ENCODE peak calls at places on chromosomes 13 and 19, in seven cellular contexts. D is activated T-helper 2 cell treated with anti-CD3 and anti-CD28 coated beads, Interferon-gamma antibody, Interleukin-2, Interleukin-4, amounts not matched to agents 10 μg/mL and 5 μg/mL and 100 μg/mL, durations not matched to agents 14 hours and 24 hours and 36 hours; A is neuronal stem cell; E is activated T-cell treated with anti-CD3 and anti-CD28 coated beads, Interleukin-2, amount 50 U/mL, for 48 hours; L is Kasumi-1; N is EL; H is NCI-H146. Y is an unnamed sample.

GRCh38 chr19:18046066-18046718 is 38.2 kb downstream of the ARRDC2 start:
- DNase-seq in D (no peak), A (no peak), E (peak; percentile 49), L (no peak), N (peak; percentile 97), H (no peak), Y (peak; percentile 36)

GRCh38 chr13:81927347-81927746 is 1586.4 kb upstream of the SPRY2 start:
- DNase-seq in D (no peak), A (no peak), E (no peak), L (peak; percentile 5), N (no peak), H (peak; percentile 4), Y (peak; percentile 19)

GRCh38 chr19:35734273-35734672 is 8.0 kb downstream of the IGFLR1 start:
- DNase-seq in D (no peak), A (no peak), E (no peak), L (no peak), N (no peak), H (no peak), Y (no peak)

GRCh38 chr19:40576181-40576584 is 490 bp upstream of the SHKBP1 start:
- DNase-seq in D (peak; percentile 22), A (no peak), E (peak; percentile 60), L (no peak), N (no peak), H (no peak), Y (peak; percentile 73)

GRCh38 chr19:55720214-55720746 is 17.9 kb downstream of the NLRP9 start:
- DNase-seq in D (no peak), A (no peak), E (no peak), L (no peak), N (no peak), H (no peak), Y (no peak)

GRCh38 chr19:6613711-6614110 is 22.8 kb upstream of the CD70 start:
- DNase-seq in D (no peak), A (no peak), E (no peak), L (no peak), N (no peak), H (no peak), Y (no peak)

GRCh38 chr13:113002891-113003290 is 33.9 kb downstream of the MCF2L start:
- DNase-seq in D (no peak), A (no peak), E (no peak), L (no peak), N (no peak), H (peak; percentile 60), Y (no peak)

GRCh38 chr19:10888421-10888866 is 17.1 kb downstream of the CARM1 start:
- DNase-seq in D (no peak), A (no peak), E (no peak), L (no peak), N (no peak), H (peak; percentile 78), Y (no peak)

GRCh38 chr13:95002968-95003813 is 290.8 kb upstream of the SOX21 start:
- DNase-seq in D (no peak), A (peak; percentile 17), E (no peak), L (no peak), N (no peak), H (peak; percentile 98), Y (peak; percentile 86)